ENCODE peak calls at places on chromosomes 16 and 17, in five cellular contexts. M is breast epithelium, K is mesothelial cell of epicardium, R is GM12864, B is astrocyte. Y is an unnamed sample.

GRCh38 chr16:15777533-15778203 is 79.2 kb downstream of the MYH11 start:
- DNase-seq in R (no peak), K (no peak), M (no peak), B (peak; percentile 43), Y (no peak)

GRCh38 chr17:42548993-42549755 is 3.5 kb upstream of the HSD17B1 start:
- DNase-seq in M (no peak), B (no peak), R (no peak), K (no peak), Y (no peak)

GRCh38 chr17:42908872-42909700 is 8.5 kb downstream of the G6PC1 start:
- DNase-seq in B (peak; percentile 58), R (no peak), M (no peak), K (no peak), Y (no peak)

GRCh38 chr17:76542566-76542971 is 2.7 kb downstream of the PRCD start:
- DNase-seq in K (no peak), B (no peak), M (no peak), R (no peak), Y (no peak)

GRCh38 chr16:50697881-50698767 is 4.7 kb downstream of the NOD2 start:
- DNase-seq in R (no peak), B (peak; percentile 34), K (no peak), M (no peak), Y (no peak)

GRCh38 chr17:82518826-82519810 is at the start of gene FOXK2:
- DNase-seq in R (peak; percentile 86), M (peak; percentile 90), B (peak; percentile 92), K (peak; percentile 92), Y (peak; percentile 51)

GRCh38 chr17:79622201-79622601 is 11.3 kb upstream of the RBFOX3 start:
- DNase-seq in R (no peak), B (no peak), M (peak; percentile 35), K (peak; percentile 7), Y (no peak)

GRCh38 chr17:2282297-2282873 is 21.2 kb downstream of the SMG6 start:
- DNase-seq in M (no peak), R (peak; percentile 45), K (no peak), B (peak; percentile 56), Y (no peak)

GRCh38 chr16:21097151-21097550 is 53.5 kb downstream of the DNAH3 start:
- DNase-seq in B (peak; percentile 85), M (no peak), K (no peak), R (no peak), Y (no peak)

GRCh38 chr16:66618588-66618987 is 14.1 kb downstream of the CMTM3 start:
- DNase-seq in K (no peak), M (no peak), B (peak; percentile 99), R (no peak), Y (no peak)

GRCh38 chr17:82653651-82654528 is 5.6 kb upstream of the WDR45B start:
- DNase-seq in M (no peak), B (no peak), R (no peak), K (no peak), Y (no peak)

GRCh38 chr17:69814031-69814430 is 261.0 kb upstream of the KCNJ16 start:
- DNase-seq in R (no peak), K (no peak), M (no peak), B (no peak), Y (no peak)

GRCh38 chr16:27326738-27327585 is 13.2 kb downstream of the IL4R start:
- DNase-seq in R (no peak), K (no peak), B (peak; percentile 92), M (peak; percentile 54), Y (peak; percentile 74)

GRCh38 chr16:53968454-53968853 is 264.5 kb downstream of the FTO start:
- DNase-seq in M (no peak), K (no peak), R (no peak), B (peak; percentile 21), Y (no peak)

GRCh38 chr16:54164789-54165173 is 121.8 kb downstream of the IRX3 start:
- DNase-seq in M (no peak), K (no peak), B (no peak), R (no peak), Y (no peak)

GRCh38 chr17:36645358-36645757 is 44.0 kb downstream of the MRM1 start:
- DNase-seq in B (no peak), R (no peak), K (no peak), M (no peak), Y (no peak)

GRCh38 chr16:29314292-29314934 is 92.1 kb downstream of the NPIPB11 start:
- DNase-seq in M (no peak), R (no peak), K (no peak), B (no peak), Y (no peak)

GRCh38 chr17:164536-165235 is 16.8 kb downstream of the DOC2B start:
- DNase-seq in B (peak; percentile 37), R (no peak), K (no peak), M (no peak), Y (no peak)

GRCh38 chr16:50169555-50170096 is 16.5 kb downstream of the TENT4B start:
- DNase-seq in R (no peak), K (no peak), M (no peak), B (no peak), Y (no peak)

GRCh38 chr17:1487939-1488825 is 4.3 kb downstream of the MYO1C start:
- DNase-seq in K (peak; percentile 94), R (no peak), M (peak; percentile 84), B (peak; percentile 66), Y (peak; percentile 83)

GRCh38 chr17:9140550-9141422 is 119.5 kb downstream of the NTN1 start:
- DNase-seq in R (no peak), B (no peak), M (no peak), K (no peak), Y (no peak)

GRCh38 chr16:20332411-20332810 is 5.1 kb upstream of the GP2 start:
- DNase-seq in B (no peak), K (no peak), R (no peak), M (no peak), Y (no peak)

GRCh38 chr17:39209317-39210092 is 9.4 kb downstream of the RPL19 start:
- DNase-seq in M (no peak), K (no peak), B (peak; percentile 59), R (no peak), Y (peak; percentile 54)

GRCh38 chr17:79695293-79696158 is 35.2 kb upstream of the ENPP7 start:
- DNase-seq in K (no peak), B (peak; percentile 51), M (no peak), R (no peak), Y (no peak)

GRCh38 chr17:54900457-54901229 is at the start of gene TOM1L1:
- DNase-seq in K (peak; percentile 42), M (peak; percentile 83), B (peak; percentile 47), R (no peak), Y (no peak)

GRCh38 chr17:10226930-10227695 is 28.7 kb upstream of the GAS7 start:
- DNase-seq in M (no peak), K (peak; percentile 36), R (peak; percentile 16), B (no peak), Y (peak; percentile 62)
- TF ChIP-seq CTCF in M (peak; percentile 23), K (peak; percentile 81), R (peak; percentile 97), B (peak; percentile 45), Y (peak; percentile 21)

DNA sequence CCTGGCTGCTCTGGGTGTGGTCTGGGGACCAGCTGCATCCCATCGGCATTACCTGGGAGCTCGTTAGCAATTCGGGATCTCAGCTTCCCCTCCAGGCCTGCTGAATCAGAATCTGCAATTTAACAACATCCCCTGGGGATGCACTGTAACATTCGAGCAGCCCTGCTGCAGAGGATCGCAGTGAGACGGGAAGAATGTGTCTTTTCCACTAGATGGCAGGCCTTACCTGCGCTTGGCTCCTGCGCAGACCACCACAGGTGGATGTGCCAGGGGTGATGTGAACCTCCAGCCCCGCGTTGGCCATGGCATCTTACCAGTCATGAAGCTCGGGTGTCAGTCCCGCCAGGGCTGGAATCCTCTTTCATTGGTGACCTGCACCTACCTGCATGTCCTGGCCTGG is 209.9 kb downstream of the PRKCB start:
- DNase-seq in R (no peak), B (no peak), M (no peak), K (no peak), Y (no peak)
- TF ChIP-seq CTCF in R (no peak), B (peak; percentile 5), M (no peak), K (peak; percentile 43), Y (no peak)

GRCh38 chr17:49516190-49516589 is 21.1 kb downstream of the NGFR start:
- DNase-seq in M (peak; percentile 48), R (no peak), K (no peak), B (no peak), Y (no peak)

GRCh38 chr17:49514374-49514738 is 19.3 kb downstream of the NGFR start:
- DNase-seq in R (no peak), M (peak; percentile 48), K (no peak), B (no peak), Y (no peak)

GRCh38 chr17:49513044-49513395 is 17.9 kb downstream of the NGFR start:
- DNase-seq in B (no peak), K (no peak), M (no peak), R (no peak), Y (no peak)

GRCh38 chr17:49513616-49514373 is 18.7 kb downstream of the NGFR start:
- DNase-seq in R (no peak), B (no peak), M (peak; percentile 51), K (no peak), Y (no peak)

DNA sequence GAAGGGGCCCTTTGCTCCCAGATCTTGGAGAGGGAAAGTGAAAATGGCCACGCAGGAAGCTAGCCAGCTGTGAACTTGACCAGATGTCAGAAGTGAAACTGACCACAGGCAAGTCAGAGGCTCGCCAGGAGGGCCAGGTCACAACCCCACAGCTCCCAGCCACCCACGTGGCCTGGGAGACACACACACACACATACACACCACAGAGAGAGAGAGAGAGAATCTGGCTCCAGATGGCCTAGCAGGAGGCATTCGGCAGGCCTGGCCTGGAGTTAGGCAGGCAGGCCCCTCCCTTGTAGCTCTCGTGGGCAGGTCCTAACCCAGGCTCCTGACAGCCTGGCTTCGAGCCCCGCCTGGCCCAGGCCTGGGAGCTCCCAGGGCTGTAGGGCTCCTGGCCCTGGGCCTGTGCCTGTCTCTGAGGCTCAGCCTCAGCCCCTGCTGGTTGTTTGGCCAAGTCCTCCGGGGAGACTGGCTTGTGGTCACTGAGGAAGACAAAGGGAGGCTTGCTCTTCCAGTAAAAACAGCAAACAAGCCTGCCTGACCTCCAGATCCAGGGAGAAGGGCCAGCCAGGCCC is 20.2 kb downstream of the NGFR start:
- DNase-seq in B (peak; percentile 93), M (peak; percentile 86), K (no peak), R (peak; percentile 68), Y (peak; percentile 38)
- TF ChIP-seq CTCF in B (no peak), M (no peak), K (no peak), R (no peak), Y (no peak)

GRCh38 chr16:85722066-85722465 is 28.8 kb downstream of the C16orf74 start:
- DNase-seq in B (no peak), R (no peak), K (no peak), M (no peak), Y (no peak)

GRCh38 chr16:85722497-85722896 is 28.4 kb downstream of the C16orf74 start:
- DNase-seq in K (no peak), B (no peak), R (no peak), M (no peak), Y (no peak)

GRCh38 chr16:85728879-85729278 is 22.0 kb downstream of the C16orf74 start:
- DNase-seq in K (no peak), M (no peak), R (no peak), B (no peak), Y (no peak)

GRCh38 chr16:85724126-85724879 is 26.6 kb downstream of the C16orf74 start:
- DNase-seq in B (no peak), M (no peak), K (no peak), R (no peak), Y (no peak)

DNA sequence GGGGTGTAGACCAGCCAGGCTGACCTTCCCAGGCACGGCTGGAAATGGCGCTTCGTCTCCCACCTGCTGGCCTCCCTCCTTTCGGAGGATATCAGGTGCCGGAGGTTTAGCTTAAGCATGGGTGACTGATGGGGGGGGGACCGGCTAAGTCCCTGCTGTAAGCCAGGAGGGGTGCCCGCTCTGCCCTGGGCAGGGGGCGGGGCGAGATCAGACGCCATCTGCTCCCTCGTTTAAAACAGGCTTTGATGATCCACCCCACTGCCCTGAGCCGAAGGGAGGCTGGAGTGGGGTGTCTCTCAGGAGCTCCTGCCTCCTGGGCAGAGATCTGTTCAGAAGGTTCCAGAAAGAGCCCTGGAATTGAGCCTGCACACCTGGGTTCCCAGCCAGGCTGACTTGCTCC is 26.0 kb downstream of the C16orf74 start:
- DNase-seq in K (no peak), B (no peak), R (no peak), M (no peak), Y (no peak)
- TF ChIP-seq CTCF in K (no peak), B (no peak), R (no peak), M (no peak), Y (no peak)

Y was measured in omental fat pad.